ENCODE peak calls at places on chromosomes 4 and X, in four cellular contexts. One of them, this sample, is unnamed.

GRCh38 chrX:29666361-29666760 is 549.0 kb upstream of the MAGEB2 start:
- DNase-seq in GM23248: peak
- DNase-seq in psoas muscle: no peak
- DNase-seq in testis: no peak
- DNase-seq in this sample: no peak

GRCh38 chr4:26753642-26754041 is 107.0 kb upstream of the STIM2 start:
- DNase-seq in GM23248: peak
- DNase-seq in psoas muscle: peak
- DNase-seq in testis: no peak
- DNase-seq in this sample: no peak

GRCh38 chr4:76624271-76624681 is 189.2 kb downstream of the SHROOM3 start:
- DNase-seq in GM23248: peak
- DNase-seq in psoas muscle: no peak
- DNase-seq in testis: peak
- DNase-seq in this sample: peak

GRCh38 chr4:107896158-107896645 is 35.1 kb upstream of the CYP2U1 start:
- DNase-seq in GM23248: peak
- DNase-seq in psoas muscle: no peak
- DNase-seq in testis: no peak
- DNase-seq in this sample: no peak

GRCh38 chrX:132758778-132759177 is 199.7 kb downstream of the HS6ST2 start:
- DNase-seq in GM23248: no peak
- DNase-seq in psoas muscle: no peak
- DNase-seq in testis: no peak
- DNase-seq in this sample: no peak

GRCh38 chr4:3702084-3702521 is 64.1 kb upstream of the ADRA2C start:
- DNase-seq in GM23248: no peak
- DNase-seq in psoas muscle: no peak
- DNase-seq in testis: no peak
- DNase-seq in this sample: no peak

GRCh38 chrX:115344885-115345653 is 55.6 kb downstream of the LUZP4 start:
- DNase-seq in GM23248: peak
- DNase-seq in psoas muscle: peak
- DNase-seq in testis: peak
- DNase-seq in this sample: peak

GRCh38 chr4:10417720-10418119 is 39.5 kb downstream of the ZNF518B start:
- DNase-seq in GM23248: peak
- DNase-seq in psoas muscle: no peak
- DNase-seq in testis: no peak
- DNase-seq in this sample: no peak

GRCh38 chr4:182328505-182328904 is 85.3 kb downstream of the TENM3 start:
- DNase-seq in GM23248: no peak
- DNase-seq in psoas muscle: no peak
- DNase-seq in testis: no peak
- DNase-seq in this sample: no peak

GRCh38 chrX:154918060-154918483 is 31.9 kb downstream of the F8A1 start:
- DNase-seq in GM23248: peak
- DNase-seq in psoas muscle: peak
- DNase-seq in testis: peak
- DNase-seq in this sample: peak

GRCh38 chrX:581066-581465 is 49.5 kb upstream of the SHOX start:
- DNase-seq in GM23248: no peak
- DNase-seq in psoas muscle: no peak
- DNase-seq in testis: no peak
- DNase-seq in this sample: no peak

GRCh38 chr4:13860126-13860525 is 232.6 kb upstream of the BOD1L1 start:
- DNase-seq in GM23248: no peak
- DNase-seq in psoas muscle: no peak
- DNase-seq in testis: peak
- DNase-seq in this sample: no peak

GRCh38 chr4:163542275-163542674 is 47.8 kb downstream of the TMA16 start:
- DNase-seq in GM23248: peak
- DNase-seq in psoas muscle: no peak
- DNase-seq in testis: no peak
- DNase-seq in this sample: no peak

GRCh38 chr4:127930175-127930574 is 34.8 kb downstream of the MFSD8 start:
- DNase-seq in GM23248: no peak
- DNase-seq in psoas muscle: no peak
- DNase-seq in testis: no peak
- DNase-seq in this sample: no peak

GRCh38 chr4:16225996-16226815 is at the start of gene TAPT1:
- DNase-seq in GM23248: peak
- DNase-seq in psoas muscle: peak
- DNase-seq in testis: peak
- DNase-seq in this sample: peak

GRCh38 chr4:53043096-53043495 is 181.0 kb downstream of the RASL11B start:
- DNase-seq in GM23248: no peak
- DNase-seq in psoas muscle: no peak
- DNase-seq in testis: no peak
- DNase-seq in this sample: no peak

GRCh38 chrX:74557378-74557777 is 57.0 kb downstream of the RLIM start:
- DNase-seq in GM23248: no peak
- DNase-seq in psoas muscle: no peak
- DNase-seq in testis: no peak
- DNase-seq in this sample: no peak

GRCh38 chr4:12409507-12410190 is 981.0 kb upstream of the HS3ST1 start:
- DNase-seq in GM23248: no peak
- DNase-seq in psoas muscle: no peak
- DNase-seq in testis: no peak
- DNase-seq in this sample: no peak

GRCh38 chr4:141140271-141141205 is 7.3 kb upstream of the RNF150 start:
- DNase-seq in GM23248: no peak
- DNase-seq in psoas muscle: no peak
- DNase-seq in testis: peak
- DNase-seq in this sample: no peak

GRCh38 chrX:150543230-150544155 is 24.9 kb upstream of the MTM1 start:
- DNase-seq in GM23248: no peak
- DNase-seq in psoas muscle: no peak
- DNase-seq in testis: no peak
- DNase-seq in this sample: no peak

GRCh38 chrX:110218591-110218990 is 99.3 kb downstream of the AMMECR1 start:
- DNase-seq in GM23248: peak
- DNase-seq in psoas muscle: no peak
- DNase-seq in testis: no peak
- DNase-seq in this sample: peak

GRCh38 chrX:29044802-29045201 is 457.6 kb downstream of the IL1RAPL1 start:
- DNase-seq in GM23248: no peak
- DNase-seq in psoas muscle: no peak
- DNase-seq in testis: no peak
- DNase-seq in this sample: no peak

GRCh38 chr4:21205821-21206531 is 505.7 kb downstream of the PACRGL start:
- DNase-seq in GM23248: no peak
- DNase-seq in psoas muscle: no peak
- DNase-seq in testis: no peak
- DNase-seq in this sample: no peak

GRCh38 chr4:184189966-184190365 is 27.7 kb downstream of the ENPP6 start:
- DNase-seq in GM23248: no peak
- DNase-seq in psoas muscle: no peak
- DNase-seq in testis: no peak
- DNase-seq in this sample: no peak

GRCh38 chr4:173924561-173924960 is 358.9 kb downstream of the FBXO8 start:
- DNase-seq in GM23248: no peak
- DNase-seq in psoas muscle: no peak
- DNase-seq in testis: no peak
- DNase-seq in this sample: no peak

GRCh38 chr4:158630893-158631292 is 40.8 kb downstream of the C4orf46 start:
- DNase-seq in GM23248: peak
- DNase-seq in psoas muscle: no peak
- DNase-seq in testis: no peak
- DNase-seq in this sample: no peak

GRCh38 chr4:78612398-78613005 is 60.9 kb downstream of the ANXA3 start:
- DNase-seq in GM23248: peak
- DNase-seq in psoas muscle: no peak
- DNase-seq in testis: peak
- DNase-seq in this sample: peak

GRCh38 chr4:117623321-117623720 is 411.0 kb upstream of the NDST3 start:
- DNase-seq in GM23248: no peak
- DNase-seq in psoas muscle: no peak
- DNase-seq in testis: peak
- DNase-seq in this sample: no peak

GRCh38 chr4:8305851-8306361 is 36.4 kb downstream of the HTRA3 start:
- DNase-seq in GM23248: no peak
- DNase-seq in psoas muscle: peak
- DNase-seq in testis: peak
- DNase-seq in this sample: peak

GRCh38 chr4:90357117-90357710 is 230.0 kb downstream of the CCSER1 start:
- DNase-seq in GM23248: peak
- DNase-seq in psoas muscle: no peak
- DNase-seq in testis: no peak
- DNase-seq in this sample: no peak

GRCh38 chr4:48008021-48008596 is 8.4 kb downstream of the CNGA1 start:
- DNase-seq in GM23248: no peak
- DNase-seq in psoas muscle: no peak
- DNase-seq in testis: no peak
- DNase-seq in this sample: no peak

GRCh38 chr4:79042079-79042674 is 102.9 kb upstream of the PAQR3 start:
- DNase-seq in GM23248: peak
- DNase-seq in psoas muscle: no peak
- DNase-seq in testis: peak
- DNase-seq in this sample: no peak

GRCh38 chr4:141957416-141957815 is 321.0 kb downstream of the IL15 start:
- DNase-seq in GM23248: no peak
- DNase-seq in psoas muscle: no peak
- DNase-seq in testis: no peak
- DNase-seq in this sample: no peak

GRCh38 chrX:137684591-137684990 is 118.7 kb downstream of the ZIC3 start:
- DNase-seq in GM23248: no peak
- DNase-seq in psoas muscle: no peak
- DNase-seq in testis: no peak
- DNase-seq in this sample: no peak

GRCh38 chrX:130179579-130180215 is 7.9 kb downstream of the RAB33A start:
- DNase-seq in GM23248: peak
- DNase-seq in psoas muscle: no peak
- DNase-seq in testis: no peak
- DNase-seq in this sample: no peak

GRCh38 chr4:52976523-52977230 is 114.6 kb downstream of the RASL11B start:
- DNase-seq in GM23248: peak
- DNase-seq in psoas muscle: no peak
- DNase-seq in testis: no peak
- DNase-seq in this sample: no peak

GRCh38 chrX:155027509-155028066 is 944 bp downstream of the FUNDC2 start:
- DNase-seq in GM23248: peak
- DNase-seq in psoas muscle: no peak
- DNase-seq in testis: peak
- DNase-seq in this sample: peak

GRCh38 chr4:169226565-169226964 is 44.2 kb downstream of the SH3RF1 start:
- DNase-seq in GM23248: no peak
- DNase-seq in psoas muscle: no peak
- DNase-seq in testis: no peak
- DNase-seq in this sample: no peak

GRCh38 chr4:169225058-169225751 is 45.6 kb downstream of the SH3RF1 start:
- DNase-seq in GM23248: peak
- DNase-seq in psoas muscle: no peak
- DNase-seq in testis: no peak
- DNase-seq in this sample: no peak

GRCh38 chr4:169222768-169223167 is 48.0 kb downstream of the SH3RF1 start:
- DNase-seq in GM23248: no peak
- DNase-seq in psoas muscle: no peak
- DNase-seq in testis: no peak
- DNase-seq in this sample: no peak

GRCh38 chr4:169228076-169228475 is 42.7 kb downstream of the SH3RF1 start:
- DNase-seq in GM23248: no peak
- DNase-seq in psoas muscle: no peak
- DNase-seq in testis: no peak
- DNase-seq in this sample: no peak

GRCh38 chr4:169225812-169226211 is 44.9 kb downstream of the SH3RF1 start:
- DNase-seq in GM23248: peak
- DNase-seq in psoas muscle: no peak
- DNase-seq in testis: no peak
- DNase-seq in this sample: no peak
- H3K4me3 ChIP-seq in GM23248: peak
- H3K4me3 ChIP-seq in psoas muscle: no peak
- H3K4me3 ChIP-seq in testis: no peak
- H3K4me3 ChIP-seq in this sample: no peak

GRCh38 chr4:40576651-40577480 is 52.8 kb downstream of the RBM47 start:
- DNase-seq in GM23248: peak
- DNase-seq in psoas muscle: peak
- DNase-seq in testis: peak
- DNase-seq in this sample: peak
- H3K4me3 ChIP-seq in GM23248: peak
- H3K4me3 ChIP-seq in psoas muscle: no peak
- H3K4me3 ChIP-seq in testis: no peak
- H3K4me3 ChIP-seq in this sample: no peak

GRCh38 chr4:71187399-71188196 is 151.2 kb upstream of the SLC4A4 start:
- DNase-seq in GM23248: peak
- DNase-seq in psoas muscle: peak
- DNase-seq in testis: peak
- DNase-seq in this sample: peak

GRCh38 chr4:71188951-71189350 is 149.9 kb upstream of the SLC4A4 start:
- DNase-seq in GM23248: no peak
- DNase-seq in psoas muscle: no peak
- DNase-seq in testis: no peak
- DNase-seq in this sample: no peak

GRCh38 chr4:71189471-71189870 is 149.3 kb upstream of the SLC4A4 start:
- DNase-seq in GM23248: peak
- DNase-seq in psoas muscle: no peak
- DNase-seq in testis: no peak
- DNase-seq in this sample: no peak

GRCh38 chr4:71186566-71187398 is 152.0 kb upstream of the SLC4A4 start:
- DNase-seq in GM23248: peak
- DNase-seq in psoas muscle: peak
- DNase-seq in testis: peak
- DNase-seq in this sample: peak

DNA sequence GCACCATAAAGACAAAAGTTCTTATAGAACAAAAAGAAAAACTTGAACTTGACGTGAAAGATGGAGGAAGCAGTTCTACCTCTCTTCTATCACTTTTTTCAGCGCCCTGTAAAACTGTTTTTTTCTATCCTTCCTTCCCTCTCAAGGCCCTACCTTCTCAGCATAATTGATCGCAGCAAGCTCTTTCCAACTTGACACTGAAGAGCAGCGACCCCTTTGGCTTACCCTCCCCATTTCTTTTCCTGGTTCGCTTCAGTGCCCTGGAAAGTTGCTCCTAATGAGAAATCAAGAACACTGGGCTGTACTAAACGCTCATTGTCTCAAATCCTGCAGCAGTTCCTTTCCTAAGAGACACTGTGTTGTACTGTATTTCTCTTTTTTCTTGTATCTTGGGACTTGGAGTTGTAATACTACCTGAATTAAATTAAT is 150.6 kb upstream of the SLC4A4 start:
- DNase-seq in GM23248: peak
- DNase-seq in psoas muscle: no peak
- DNase-seq in testis: no peak
- DNase-seq in this sample: no peak
- H3K4me3 ChIP-seq in GM23248: peak
- H3K4me3 ChIP-seq in psoas muscle: peak
- H3K4me3 ChIP-seq in testis: peak
- H3K4me3 ChIP-seq in this sample: no peak

GRCh38 chr4:91963489-91963888 is 340.3 kb upstream of the GRID2 start:
- DNase-seq in GM23248: peak
- DNase-seq in psoas muscle: no peak
- DNase-seq in testis: no peak
- DNase-seq in this sample: no peak
- H3K4me3 ChIP-seq in GM23248: no peak
- H3K4me3 ChIP-seq in psoas muscle: no peak
- H3K4me3 ChIP-seq in testis: no peak
- H3K4me3 ChIP-seq in this sample: no peak

GRCh38 chr4:40245794-40246546 is 49.1 kb downstream of the RHOH start:
- DNase-seq in GM23248: no peak
- DNase-seq in psoas muscle: no peak
- DNase-seq in testis: no peak
- DNase-seq in this sample: no peak
- H3K4me3 ChIP-seq in GM23248: no peak
- H3K4me3 ChIP-seq in psoas muscle: no peak
- H3K4me3 ChIP-seq in testis: no peak
- H3K4me3 ChIP-seq in this sample: no peak

This sample was measured in adrenal gland.